ENCODE peak calls at places on chromosomes 11 and 22, in seven cellular contexts. One of them, this sample, is unnamed.

GRCh38 chr11:3058753-3059664 is 1.8 kb upstream of the CARS1 start:
- DNase-seq in cardiac fibroblast: peak; percentile 72
- DNase-seq in activated CD8-positive, alpha-beta T cell treated with anti-CD3 and anti-CD28 coated beads for 36 hours: no peak
- DNase-seq in H54: peak; percentile 78
- DNase-seq in activated naive CD8-positive, alpha-beta T cell treated with anti-CD3 and anti-CD28 coated beads for 36 hours: no peak
- DNase-seq in NCI-H2029 treated with DMSO at 0.1 percent for 48 hours: no peak
- DNase-seq in uterus: no peak
- DNase-seq in this sample: peak; percentile 51

GRCh38 chr11:2548596-2548995 is 103.8 kb downstream of the KCNQ1 start:
- DNase-seq in cardiac fibroblast: no peak
- DNase-seq in NCI-H2029 treated with DMSO at 0.1 percent for 48 hours: no peak
- DNase-seq in activated naive CD8-positive, alpha-beta T cell treated with anti-CD3 and anti-CD28 coated beads for 36 hours: no peak
- DNase-seq in activated CD8-positive, alpha-beta T cell treated with anti-CD3 and anti-CD28 coated beads for 36 hours: no peak
- DNase-seq in uterus: no peak
- DNase-seq in H54: no peak
- DNase-seq in this sample: no peak

GRCh38 chr11:63536669-63537292 is at the start of gene PLAAT4:
- DNase-seq in NCI-H2029 treated with DMSO at 0.1 percent for 48 hours: peak; percentile 20
- DNase-seq in uterus: peak; percentile 46
- DNase-seq in activated CD8-positive, alpha-beta T cell treated with anti-CD3 and anti-CD28 coated beads for 36 hours: no peak
- DNase-seq in activated naive CD8-positive, alpha-beta T cell treated with anti-CD3 and anti-CD28 coated beads for 36 hours: peak; percentile 18
- DNase-seq in H54: peak; percentile 19
- DNase-seq in cardiac fibroblast: peak; percentile 85
- DNase-seq in this sample: peak; percentile 36

GRCh38 chr22:30315962-30316576 is 10.7 kb downstream of the TBC1D10A start:
- DNase-seq in H54: no peak
- DNase-seq in cardiac fibroblast: no peak
- DNase-seq in NCI-H2029 treated with DMSO at 0.1 percent for 48 hours: no peak
- DNase-seq in activated naive CD8-positive, alpha-beta T cell treated with anti-CD3 and anti-CD28 coated beads for 36 hours: no peak
- DNase-seq in uterus: no peak
- DNase-seq in activated CD8-positive, alpha-beta T cell treated with anti-CD3 and anti-CD28 coated beads for 36 hours: peak; percentile 44
- DNase-seq in this sample: no peak

GRCh38 chr22:38959574-38959973 is 2.2 kb downstream of the APOBEC3A start:
- DNase-seq in NCI-H2029 treated with DMSO at 0.1 percent for 48 hours: no peak
- DNase-seq in uterus: no peak
- DNase-seq in H54: no peak
- DNase-seq in activated naive CD8-positive, alpha-beta T cell treated with anti-CD3 and anti-CD28 coated beads for 36 hours: no peak
- DNase-seq in cardiac fibroblast: no peak
- DNase-seq in activated CD8-positive, alpha-beta T cell treated with anti-CD3 and anti-CD28 coated beads for 36 hours: no peak
- DNase-seq in this sample: no peak

GRCh38 chr11:35600439-35600838 is 17.8 kb upstream of the FJX1 start:
- DNase-seq in cardiac fibroblast: peak; percentile 31
- DNase-seq in activated naive CD8-positive, alpha-beta T cell treated with anti-CD3 and anti-CD28 coated beads for 36 hours: no peak
- DNase-seq in uterus: peak; percentile 22
- DNase-seq in H54: no peak
- DNase-seq in NCI-H2029 treated with DMSO at 0.1 percent for 48 hours: no peak
- DNase-seq in activated CD8-positive, alpha-beta T cell treated with anti-CD3 and anti-CD28 coated beads for 36 hours: no peak
- DNase-seq in this sample: no peak

GRCh38 chr11:102836290-102836875 is 7.0 kb downstream of the MMP3 start:
- DNase-seq in cardiac fibroblast: peak; percentile 3
- DNase-seq in H54: no peak
- DNase-seq in activated CD8-positive, alpha-beta T cell treated with anti-CD3 and anti-CD28 coated beads for 36 hours: no peak
- DNase-seq in activated naive CD8-positive, alpha-beta T cell treated with anti-CD3 and anti-CD28 coated beads for 36 hours: no peak
- DNase-seq in NCI-H2029 treated with DMSO at 0.1 percent for 48 hours: no peak
- DNase-seq in uterus: no peak
- DNase-seq in this sample: no peak

GRCh38 chr11:69374110-69374981 is 80.4 kb downstream of the MYEOV start:
- DNase-seq in uterus: peak; percentile 10
- DNase-seq in cardiac fibroblast: no peak
- DNase-seq in H54: no peak
- DNase-seq in activated CD8-positive, alpha-beta T cell treated with anti-CD3 and anti-CD28 coated beads for 36 hours: no peak
- DNase-seq in NCI-H2029 treated with DMSO at 0.1 percent for 48 hours: no peak
- DNase-seq in activated naive CD8-positive, alpha-beta T cell treated with anti-CD3 and anti-CD28 coated beads for 36 hours: no peak
- DNase-seq in this sample: no peak

GRCh38 chr11:113587318-113587739 is 112.1 kb upstream of the DRD2 start:
- DNase-seq in cardiac fibroblast: peak; percentile 3
- DNase-seq in NCI-H2029 treated with DMSO at 0.1 percent for 48 hours: no peak
- DNase-seq in activated CD8-positive, alpha-beta T cell treated with anti-CD3 and anti-CD28 coated beads for 36 hours: peak; percentile 62
- DNase-seq in H54: peak; percentile 17
- DNase-seq in activated naive CD8-positive, alpha-beta T cell treated with anti-CD3 and anti-CD28 coated beads for 36 hours: no peak
- DNase-seq in uterus: no peak
- DNase-seq in this sample: peak; percentile 28

GRCh38 chr11:22809893-22810292 is 19.7 kb downstream of the SVIP start:
- DNase-seq in activated naive CD8-positive, alpha-beta T cell treated with anti-CD3 and anti-CD28 coated beads for 36 hours: no peak
- DNase-seq in cardiac fibroblast: no peak
- DNase-seq in uterus: no peak
- DNase-seq in activated CD8-positive, alpha-beta T cell treated with anti-CD3 and anti-CD28 coated beads for 36 hours: no peak
- DNase-seq in NCI-H2029 treated with DMSO at 0.1 percent for 48 hours: no peak
- DNase-seq in H54: no peak
- DNase-seq in this sample: no peak

GRCh38 chr11:1749787-1750351 is 526 bp downstream of the IFITM10 start:
- DNase-seq in activated CD8-positive, alpha-beta T cell treated with anti-CD3 and anti-CD28 coated beads for 36 hours: no peak
- DNase-seq in uterus: no peak
- DNase-seq in H54: peak; percentile 98
- DNase-seq in NCI-H2029 treated with DMSO at 0.1 percent for 48 hours: no peak
- DNase-seq in cardiac fibroblast: peak; percentile 82
- DNase-seq in activated naive CD8-positive, alpha-beta T cell treated with anti-CD3 and anti-CD28 coated beads for 36 hours: no peak
- DNase-seq in this sample: no peak

GRCh38 chr11:113723706-113724246 is 17.7 kb upstream of the TMPRSS5 start:
- DNase-seq in NCI-H2029 treated with DMSO at 0.1 percent for 48 hours: no peak
- DNase-seq in activated naive CD8-positive, alpha-beta T cell treated with anti-CD3 and anti-CD28 coated beads for 36 hours: no peak
- DNase-seq in cardiac fibroblast: no peak
- DNase-seq in activated CD8-positive, alpha-beta T cell treated with anti-CD3 and anti-CD28 coated beads for 36 hours: no peak
- DNase-seq in H54: no peak
- DNase-seq in uterus: no peak
- DNase-seq in this sample: no peak

GRCh38 chr11:101129203-101129943 is at the start of gene PGR:
- DNase-seq in uterus: peak; percentile 81
- DNase-seq in activated naive CD8-positive, alpha-beta T cell treated with anti-CD3 and anti-CD28 coated beads for 36 hours: no peak
- DNase-seq in H54: no peak
- DNase-seq in cardiac fibroblast: no peak
- DNase-seq in activated CD8-positive, alpha-beta T cell treated with anti-CD3 and anti-CD28 coated beads for 36 hours: no peak
- DNase-seq in NCI-H2029 treated with DMSO at 0.1 percent for 48 hours: no peak
- DNase-seq in this sample: peak; percentile 25

GRCh38 chr22:50320671-50321325 is 6.0 kb downstream of the DENND6B start:
- DNase-seq in NCI-H2029 treated with DMSO at 0.1 percent for 48 hours: no peak
- DNase-seq in H54: no peak
- DNase-seq in cardiac fibroblast: no peak
- DNase-seq in activated naive CD8-positive, alpha-beta T cell treated with anti-CD3 and anti-CD28 coated beads for 36 hours: no peak
- DNase-seq in activated CD8-positive, alpha-beta T cell treated with anti-CD3 and anti-CD28 coated beads for 36 hours: no peak
- DNase-seq in uterus: no peak
- DNase-seq in this sample: no peak

GRCh38 chr11:106088896-106089295 is 11.4 kb downstream of the AASDHPPT start:
- DNase-seq in cardiac fibroblast: peak; percentile 5
- DNase-seq in NCI-H2029 treated with DMSO at 0.1 percent for 48 hours: no peak
- DNase-seq in H54: no peak
- DNase-seq in activated CD8-positive, alpha-beta T cell treated with anti-CD3 and anti-CD28 coated beads for 36 hours: no peak
- DNase-seq in activated naive CD8-positive, alpha-beta T cell treated with anti-CD3 and anti-CD28 coated beads for 36 hours: no peak
- DNase-seq in uterus: no peak
- DNase-seq in this sample: no peak

GRCh38 chr22:43796567-43796966 is 15.5 kb downstream of the EFCAB6 start:
- DNase-seq in activated CD8-positive, alpha-beta T cell treated with anti-CD3 and anti-CD28 coated beads for 36 hours: no peak
- DNase-seq in cardiac fibroblast: peak; percentile 79
- DNase-seq in H54: no peak
- DNase-seq in uterus: no peak
- DNase-seq in activated naive CD8-positive, alpha-beta T cell treated with anti-CD3 and anti-CD28 coated beads for 36 hours: no peak
- DNase-seq in NCI-H2029 treated with DMSO at 0.1 percent for 48 hours: peak; percentile 2
- DNase-seq in this sample: no peak

GRCh38 chr11:92550411-92550810 is 325.8 kb downstream of the FAT3 start:
- DNase-seq in cardiac fibroblast: no peak
- DNase-seq in activated CD8-positive, alpha-beta T cell treated with anti-CD3 and anti-CD28 coated beads for 36 hours: no peak
- DNase-seq in NCI-H2029 treated with DMSO at 0.1 percent for 48 hours: peak; percentile 91
- DNase-seq in uterus: no peak
- DNase-seq in H54: no peak
- DNase-seq in activated naive CD8-positive, alpha-beta T cell treated with anti-CD3 and anti-CD28 coated beads for 36 hours: no peak
- DNase-seq in this sample: no peak

GRCh38 chr11:97140885-97141494 is 751.2 kb downstream of the JRKL start:
- DNase-seq in activated naive CD8-positive, alpha-beta T cell treated with anti-CD3 and anti-CD28 coated beads for 36 hours: no peak
- DNase-seq in activated CD8-positive, alpha-beta T cell treated with anti-CD3 and anti-CD28 coated beads for 36 hours: no peak
- DNase-seq in H54: peak; percentile 0
- DNase-seq in NCI-H2029 treated with DMSO at 0.1 percent for 48 hours: no peak
- DNase-seq in cardiac fibroblast: peak; percentile 55
- DNase-seq in uterus: no peak
- DNase-seq in this sample: peak; percentile 6

GRCh38 chr11:106464728-106465127 is 387.3 kb downstream of the AASDHPPT start:
- DNase-seq in NCI-H2029 treated with DMSO at 0.1 percent for 48 hours: no peak
- DNase-seq in uterus: no peak
- DNase-seq in H54: no peak
- DNase-seq in cardiac fibroblast: no peak
- DNase-seq in activated naive CD8-positive, alpha-beta T cell treated with anti-CD3 and anti-CD28 coated beads for 36 hours: no peak
- DNase-seq in activated CD8-positive, alpha-beta T cell treated with anti-CD3 and anti-CD28 coated beads for 36 hours: no peak
- DNase-seq in this sample: no peak

GRCh38 chr11:2518983-2519340 is 74.2 kb downstream of the KCNQ1 start:
- DNase-seq in activated CD8-positive, alpha-beta T cell treated with anti-CD3 and anti-CD28 coated beads for 36 hours: no peak
- DNase-seq in H54: no peak
- DNase-seq in NCI-H2029 treated with DMSO at 0.1 percent for 48 hours: no peak
- DNase-seq in activated naive CD8-positive, alpha-beta T cell treated with anti-CD3 and anti-CD28 coated beads for 36 hours: no peak
- DNase-seq in uterus: peak; percentile 6
- DNase-seq in cardiac fibroblast: no peak
- DNase-seq in this sample: no peak

GRCh38 chr11:122393209-122393850 is 262.2 kb upstream of the UBASH3B start:
- DNase-seq in uterus: no peak
- DNase-seq in NCI-H2029 treated with DMSO at 0.1 percent for 48 hours: no peak
- DNase-seq in cardiac fibroblast: peak; percentile 78
- DNase-seq in activated naive CD8-positive, alpha-beta T cell treated with anti-CD3 and anti-CD28 coated beads for 36 hours: no peak
- DNase-seq in activated CD8-positive, alpha-beta T cell treated with anti-CD3 and anti-CD28 coated beads for 36 hours: no peak
- DNase-seq in H54: no peak
- DNase-seq in this sample: no peak

GRCh38 chr11:33195391-33196190 is 34.3 kb upstream of the CSTF3 start:
- DNase-seq in activated naive CD8-positive, alpha-beta T cell treated with anti-CD3 and anti-CD28 coated beads for 36 hours: no peak
- DNase-seq in uterus: no peak
- DNase-seq in H54: no peak
- DNase-seq in cardiac fibroblast: peak; percentile 26
- DNase-seq in NCI-H2029 treated with DMSO at 0.1 percent for 48 hours: no peak
- DNase-seq in activated CD8-positive, alpha-beta T cell treated with anti-CD3 and anti-CD28 coated beads for 36 hours: no peak
- DNase-seq in this sample: no peak

GRCh38 chr11:119415517-119415916 is 7.5 kb downstream of the THY1 start:
- DNase-seq in H54: no peak
- DNase-seq in NCI-H2029 treated with DMSO at 0.1 percent for 48 hours: no peak
- DNase-seq in uterus: no peak
- DNase-seq in activated CD8-positive, alpha-beta T cell treated with anti-CD3 and anti-CD28 coated beads for 36 hours: no peak
- DNase-seq in activated naive CD8-positive, alpha-beta T cell treated with anti-CD3 and anti-CD28 coated beads for 36 hours: no peak
- DNase-seq in cardiac fibroblast: no peak
- DNase-seq in this sample: no peak

GRCh38 chr22:21726650-21727049 is 8.9 kb downstream of the YPEL1 start:
- DNase-seq in uterus: no peak
- DNase-seq in activated CD8-positive, alpha-beta T cell treated with anti-CD3 and anti-CD28 coated beads for 36 hours: peak; percentile 64
- DNase-seq in NCI-H2029 treated with DMSO at 0.1 percent for 48 hours: no peak
- DNase-seq in cardiac fibroblast: no peak
- DNase-seq in activated naive CD8-positive, alpha-beta T cell treated with anti-CD3 and anti-CD28 coated beads for 36 hours: peak; percentile 48
- DNase-seq in H54: no peak
- DNase-seq in this sample: no peak

GRCh38 chr11:8363924-8364323 is 100.2 kb upstream of the LMO1 start:
- DNase-seq in H54: no peak
- DNase-seq in activated naive CD8-positive, alpha-beta T cell treated with anti-CD3 and anti-CD28 coated beads for 36 hours: no peak
- DNase-seq in uterus: no peak
- DNase-seq in activated CD8-positive, alpha-beta T cell treated with anti-CD3 and anti-CD28 coated beads for 36 hours: no peak
- DNase-seq in NCI-H2029 treated with DMSO at 0.1 percent for 48 hours: no peak
- DNase-seq in cardiac fibroblast: peak; percentile 21
- DNase-seq in this sample: no peak

GRCh38 chr22:19599626-19600243 is 75.5 kb upstream of the CLDN5 start:
- DNase-seq in uterus: no peak
- DNase-seq in NCI-H2029 treated with DMSO at 0.1 percent for 48 hours: no peak
- DNase-seq in H54: no peak
- DNase-seq in cardiac fibroblast: no peak
- DNase-seq in activated CD8-positive, alpha-beta T cell treated with anti-CD3 and anti-CD28 coated beads for 36 hours: no peak
- DNase-seq in activated naive CD8-positive, alpha-beta T cell treated with anti-CD3 and anti-CD28 coated beads for 36 hours: no peak
- DNase-seq in this sample: no peak

GRCh38 chr11:12696911-12697581 is 22.8 kb downstream of the TEAD1 start:
- DNase-seq in cardiac fibroblast: no peak
- DNase-seq in activated naive CD8-positive, alpha-beta T cell treated with anti-CD3 and anti-CD28 coated beads for 36 hours: no peak
- DNase-seq in NCI-H2029 treated with DMSO at 0.1 percent for 48 hours: peak; percentile 48
- DNase-seq in H54: no peak
- DNase-seq in activated CD8-positive, alpha-beta T cell treated with anti-CD3 and anti-CD28 coated beads for 36 hours: no peak
- DNase-seq in uterus: no peak
- DNase-seq in this sample: no peak

GRCh38 chr11:85746640-85747039 is 60.6 kb upstream of the CCDC89 start:
- DNase-seq in activated CD8-positive, alpha-beta T cell treated with anti-CD3 and anti-CD28 coated beads for 36 hours: no peak
- DNase-seq in uterus: no peak
- DNase-seq in cardiac fibroblast: no peak
- DNase-seq in activated naive CD8-positive, alpha-beta T cell treated with anti-CD3 and anti-CD28 coated beads for 36 hours: no peak
- DNase-seq in H54: no peak
- DNase-seq in NCI-H2029 treated with DMSO at 0.1 percent for 48 hours: no peak
- DNase-seq in this sample: no peak

GRCh38 chr11:73140213-73141030 is 1.7 kb downstream of the FCHSD2 start:
- DNase-seq in NCI-H2029 treated with DMSO at 0.1 percent for 48 hours: no peak
- DNase-seq in activated naive CD8-positive, alpha-beta T cell treated with anti-CD3 and anti-CD28 coated beads for 36 hours: no peak
- DNase-seq in H54: peak; percentile 51
- DNase-seq in activated CD8-positive, alpha-beta T cell treated with anti-CD3 and anti-CD28 coated beads for 36 hours: peak; percentile 27
- DNase-seq in uterus: no peak
- DNase-seq in cardiac fibroblast: peak; percentile 33
- DNase-seq in this sample: peak; percentile 46

GRCh38 chr11:87097582-87097981 is 59.8 kb downstream of the TMEM135 start:
- DNase-seq in activated naive CD8-positive, alpha-beta T cell treated with anti-CD3 and anti-CD28 coated beads for 36 hours: peak; percentile 18
- DNase-seq in uterus: no peak
- DNase-seq in cardiac fibroblast: peak; percentile 54
- DNase-seq in NCI-H2029 treated with DMSO at 0.1 percent for 48 hours: peak; percentile 14
- DNase-seq in H54: peak; percentile 9
- DNase-seq in activated CD8-positive, alpha-beta T cell treated with anti-CD3 and anti-CD28 coated beads for 36 hours: peak; percentile 61
- DNase-seq in this sample: peak; percentile 53

GRCh38 chr22:38872831-38873248 is 824 bp upstream of the CBX6 start:
- DNase-seq in H54: peak; percentile 38
- DNase-seq in cardiac fibroblast: peak; percentile 59
- DNase-seq in NCI-H2029 treated with DMSO at 0.1 percent for 48 hours: peak; percentile 28
- DNase-seq in activated naive CD8-positive, alpha-beta T cell treated with anti-CD3 and anti-CD28 coated beads for 36 hours: no peak
- DNase-seq in uterus: peak; percentile 77
- DNase-seq in activated CD8-positive, alpha-beta T cell treated with anti-CD3 and anti-CD28 coated beads for 36 hours: no peak
- DNase-seq in this sample: no peak

GRCh38 chr11:119896387-119897045 is 167.5 kb upstream of the NECTIN1 start:
- DNase-seq in H54: no peak
- DNase-seq in activated naive CD8-positive, alpha-beta T cell treated with anti-CD3 and anti-CD28 coated beads for 36 hours: no peak
- DNase-seq in cardiac fibroblast: no peak
- DNase-seq in activated CD8-positive, alpha-beta T cell treated with anti-CD3 and anti-CD28 coated beads for 36 hours: no peak
- DNase-seq in NCI-H2029 treated with DMSO at 0.1 percent for 48 hours: no peak
- DNase-seq in uterus: no peak
- DNase-seq in this sample: no peak

GRCh38 chr11:9825315-9825714 is 161.4 kb downstream of the SWAP70 start:
- DNase-seq in cardiac fibroblast: peak; percentile 26
- DNase-seq in H54: no peak
- DNase-seq in activated CD8-positive, alpha-beta T cell treated with anti-CD3 and anti-CD28 coated beads for 36 hours: no peak
- DNase-seq in NCI-H2029 treated with DMSO at 0.1 percent for 48 hours: no peak
- DNase-seq in uterus: no peak
- DNase-seq in activated naive CD8-positive, alpha-beta T cell treated with anti-CD3 and anti-CD28 coated beads for 36 hours: no peak
- DNase-seq in this sample: no peak

GRCh38 chr11:19079643-19080440 is 19.3 kb upstream of the MRGPRX2 start:
- DNase-seq in cardiac fibroblast: peak; percentile 89
- DNase-seq in uterus: peak; percentile 25
- DNase-seq in NCI-H2029 treated with DMSO at 0.1 percent for 48 hours: no peak
- DNase-seq in activated CD8-positive, alpha-beta T cell treated with anti-CD3 and anti-CD28 coated beads for 36 hours: no peak
- DNase-seq in H54: peak; percentile 35
- DNase-seq in activated naive CD8-positive, alpha-beta T cell treated with anti-CD3 and anti-CD28 coated beads for 36 hours: no peak
- DNase-seq in this sample: no peak

GRCh38 chr11:134571301-134571700 is 159.3 kb upstream of the B3GAT1 start:
- DNase-seq in H54: no peak
- DNase-seq in cardiac fibroblast: no peak
- DNase-seq in NCI-H2029 treated with DMSO at 0.1 percent for 48 hours: no peak
- DNase-seq in activated CD8-positive, alpha-beta T cell treated with anti-CD3 and anti-CD28 coated beads for 36 hours: no peak
- DNase-seq in activated naive CD8-positive, alpha-beta T cell treated with anti-CD3 and anti-CD28 coated beads for 36 hours: no peak
- DNase-seq in uterus: no peak
- DNase-seq in this sample: no peak

GRCh38 chr11:26553182-26553581 is 18.9 kb downstream of the MUC15 start:
- DNase-seq in H54: no peak
- DNase-seq in activated naive CD8-positive, alpha-beta T cell treated with anti-CD3 and anti-CD28 coated beads for 36 hours: no peak
- DNase-seq in cardiac fibroblast: no peak
- DNase-seq in uterus: no peak
- DNase-seq in NCI-H2029 treated with DMSO at 0.1 percent for 48 hours: no peak
- DNase-seq in activated CD8-positive, alpha-beta T cell treated with anti-CD3 and anti-CD28 coated beads for 36 hours: no peak
- DNase-seq in this sample: no peak

GRCh38 chr22:37999640-38000272 is 15.4 kb upstream of the SOX10 start:
- DNase-seq in NCI-H2029 treated with DMSO at 0.1 percent for 48 hours: no peak
- DNase-seq in H54: peak; percentile 86
- DNase-seq in activated CD8-positive, alpha-beta T cell treated with anti-CD3 and anti-CD28 coated beads for 36 hours: peak; percentile 14
- DNase-seq in activated naive CD8-positive, alpha-beta T cell treated with anti-CD3 and anti-CD28 coated beads for 36 hours: no peak
- DNase-seq in uterus: no peak
- DNase-seq in cardiac fibroblast: peak; percentile 77
- DNase-seq in this sample: peak; percentile 65

GRCh38 chr11:62266558-62266957 is 3.4 kb upstream of the SCGB2A2 start:
- DNase-seq in activated CD8-positive, alpha-beta T cell treated with anti-CD3 and anti-CD28 coated beads for 36 hours: peak; percentile 44
- DNase-seq in uterus: no peak
- DNase-seq in activated naive CD8-positive, alpha-beta T cell treated with anti-CD3 and anti-CD28 coated beads for 36 hours: peak; percentile 17
- DNase-seq in H54: no peak
- DNase-seq in NCI-H2029 treated with DMSO at 0.1 percent for 48 hours: no peak
- DNase-seq in cardiac fibroblast: no peak
- DNase-seq in this sample: no peak